ENCODE peak calls at places on chromosomes 4 and X, in eight cellular contexts. T is retina; U is cardiac muscle cell; B is HT1080; I is stimulated activated CD4-positive, alpha-beta T cell treated with anti-CD3 and anti-CD28 coated beads, Interleukin-15, amount 100 ng/mL, for 1 hour; O is T-cell; G is epithelial cell of esophagus; M is LoVo. H is an unnamed sample.

GRCh38 chrX:94524867-94525266 is 850.9 kb downstream of the FAM133A start:
- DNase-seq in M (no peak), B (peak; percentile 4), G (peak; percentile 16), T (no peak), U (no peak), O (no peak), I (no peak), H (no peak)

GRCh38 chr4:36168127-36168898 is 76.0 kb downstream of the ARAP2 start:
- DNase-seq in I (no peak), M (no peak), O (no peak), U (no peak), G (peak; percentile 2), B (peak; percentile 22), T (no peak), H (peak; percentile 4)

GRCh38 chr4:1974836-1975235 is 33.9 kb downstream of the NELFA start:
- DNase-seq in O (no peak), G (no peak), U (no peak), B (no peak), M (no peak), I (no peak), T (no peak), H (no peak)

GRCh38 chr4:37446016-37446415 is 201.5 kb downstream of the NWD2 start:
- DNase-seq in I (no peak), M (no peak), G (no peak), O (no peak), U (no peak), B (peak; percentile 67), T (no peak), H (no peak)

GRCh38 chr4:104938624-104939023 is 208.1 kb upstream of the TET2 start:
- DNase-seq in M (no peak), O (peak; percentile 31), I (no peak), G (no peak), B (no peak), U (no peak), T (no peak), H (no peak)

GRCh38 chrX:71910526-71911022 is at the start of gene NHSL2:
- DNase-seq in B (peak; percentile 62), O (no peak), M (no peak), U (peak; percentile 51), I (peak; percentile 5), G (no peak), T (peak; percentile 33), H (no peak)

GRCh38 chrX:308821-309520 is 9.6 kb downstream of the GTPBP6 start:
- DNase-seq in O (no peak), M (no peak), B (no peak), I (no peak), U (no peak), T (no peak), G (no peak), H (no peak)

GRCh38 chrX:52262195-52262546 is 77.5 kb downstream of the MAGED4 start:
- DNase-seq in T (no peak), O (no peak), B (no peak), U (peak; percentile 1), M (no peak), G (no peak), I (no peak), H (no peak)

GRCh38 chr4:51958199-51958968 is 61.8 kb downstream of the LRRC66 start:
- DNase-seq in I (no peak), U (no peak), M (no peak), O (no peak), B (no peak), G (no peak), T (no peak), H (no peak)

GRCh38 chr4:21801661-21802355 is 146.8 kb downstream of the KCNIP4 start:
- DNase-seq in B (peak; percentile 33), O (no peak), U (no peak), G (no peak), M (no peak), T (no peak), I (no peak), H (no peak)

GRCh38 chrX:103791233-103791632 is 14.6 kb downstream of the PLP1 start:
- DNase-seq in G (no peak), M (no peak), O (no peak), B (no peak), T (no peak), U (no peak), I (no peak), H (no peak)

GRCh38 chrX:140799216-140799615 is 89.7 kb downstream of the LINC00632 start:
- DNase-seq in O (no peak), M (no peak), I (no peak), G (peak; percentile 81), B (peak; percentile 45), U (no peak), T (no peak), H (no peak)

GRCh38 chr4:176545886-176546285 is 226.1 kb downstream of the SPCS3 start:
- DNase-seq in T (no peak), M (no peak), G (no peak), O (no peak), B (peak; percentile 11), U (no peak), I (no peak), H (no peak)

GRCh38 chrX:43964936-43965335 is 8.3 kb downstream of the NDP start:
- DNase-seq in U (no peak), B (peak; percentile 1), I (no peak), M (no peak), G (peak; percentile 14), O (no peak), T (no peak), H (no peak)

GRCh38 chr4:137961051-137961438 is 281.1 kb downstream of the SLC7A11 start:
- DNase-seq in T (no peak), O (no peak), G (peak; percentile 97), U (no peak), I (no peak), B (peak; percentile 66), M (no peak), H (no peak)

GRCh38 chrX:39595977-39596376 is 501.8 kb downstream of the BCOR start:
- DNase-seq in G (no peak), U (no peak), O (no peak), B (no peak), M (no peak), I (no peak), T (no peak), H (no peak)

GRCh38 chr4:157045507-157046127 is 30.3 kb upstream of the GLRB start:
- DNase-seq in M (peak; percentile 55), G (peak; percentile 77), U (peak; percentile 63), O (no peak), T (no peak), B (peak; percentile 67), I (no peak), H (peak; percentile 54)

GRCh38 chr4:107831140-107831539 is 6.4 kb downstream of the SGMS2 start:
- DNase-seq in I (no peak), B (no peak), O (no peak), U (no peak), G (peak; percentile 78), M (no peak), T (no peak), H (no peak)

GRCh38 chr4:3775576-3775975 is 9.4 kb downstream of the ADRA2C start:
- DNase-seq in B (no peak), O (no peak), I (no peak), M (no peak), T (no peak), G (no peak), U (peak; percentile 62), H (no peak)

GRCh38 chr4:793109-793861 is 32.6 kb downstream of the CPLX1 start:
- DNase-seq in B (no peak), T (no peak), U (no peak), O (no peak), M (no peak), G (no peak), I (no peak), H (no peak)

GRCh38 chr4:8283161-8283560 is 13.6 kb downstream of the HTRA3 start:
- DNase-seq in T (no peak), U (no peak), O (no peak), I (no peak), G (no peak), B (no peak), M (no peak), H (no peak)

H was measured in hepatic stellate cell.